ENCODE peak calls at places on chromosomes 4 and X, in six cellular contexts. O is ELF-1, J is OCI-LY7, Y is amniotic epithelial cell, S is CD14-positive monocyte, Q is GM19239. H is an unnamed sample.

GRCh38 chrX:130024127-130024526 is 41.7 kb downstream of the BCORL1 start:
- DNase-seq in J (peak; percentile 91), S (peak; percentile 85), Q (peak; percentile 72), O (peak; percentile 94), Y (peak; percentile 36), H (no peak)

GRCh38 chr4:37604464-37604863 is 81.7 kb downstream of the RELL1 start:
- DNase-seq in J (no peak), O (no peak), Q (no peak), Y (peak; percentile 44), S (no peak), H (no peak)

GRCh38 chr4:79338148-79338547 is 12.3 kb upstream of the NAA11 start:
- DNase-seq in Q (no peak), Y (no peak), S (no peak), J (no peak), O (no peak), H (no peak)

GRCh38 chrX:69603566-69604194 is 12.2 kb upstream of the EDA start:
- DNase-seq in J (no peak), Q (no peak), S (no peak), Y (peak; percentile 11), O (peak; percentile 53), H (no peak)

GRCh38 chr4:77927991-77928925 is 65.6 kb downstream of the MRPL1 start:
- DNase-seq in Q (no peak), J (no peak), S (no peak), Y (no peak), O (no peak), H (peak; percentile 94)

GRCh38 chr4:10315638-10316037 is 141.6 kb downstream of the ZNF518B start:
- DNase-seq in J (no peak), Y (no peak), Q (no peak), S (no peak), O (no peak), H (no peak)

GRCh38 chr4:159047478-159048165 is 55.3 kb upstream of the RAPGEF2 start:
- DNase-seq in Y (peak; percentile 98), J (no peak), O (no peak), S (no peak), Q (no peak), H (no peak)

GRCh38 chr4:153045111-153045982 is 109.2 kb downstream of the FHDC1 start:
- DNase-seq in O (no peak), Q (no peak), Y (no peak), S (no peak), J (no peak), H (no peak)

GRCh38 chrX:153352858-153353257 is 18.9 kb downstream of the ZNF275 start:
- DNase-seq in S (no peak), Y (no peak), J (no peak), O (no peak), Q (no peak), H (no peak)

H was measured in DMS79 treated with DMSO at 0.1 percent for 48 hours.